ENCODE peak calls at places on chromosomes 1 and 21, in six cellular contexts. One of them, this sample, is unnamed.

GRCh38 chr1:30335389-30335996 is 387.9 kb downstream of the MATN1 start:
- DNase-seq in fibroblast of lung: peak; percentile 13
- DNase-seq in dorsolateral prefrontal cortex: no peak
- DNase-seq in psoas muscle: no peak
- DNase-seq in MCF 10A: no peak
- DNase-seq in RWPE1: no peak
- DNase-seq in this sample: no peak

GRCh38 chr1:116931016-116931918 is 21.6 kb downstream of the PTGFRN start:
- DNase-seq in MCF 10A: no peak
- DNase-seq in dorsolateral prefrontal cortex: no peak
- DNase-seq in fibroblast of lung: no peak
- DNase-seq in psoas muscle: no peak
- DNase-seq in RWPE1: no peak
- DNase-seq in this sample: no peak

GRCh38 chr1:67721650-67722291 is 36.8 kb downstream of the GADD45A start:
- DNase-seq in psoas muscle: no peak
- DNase-seq in MCF 10A: no peak
- DNase-seq in dorsolateral prefrontal cortex: no peak
- DNase-seq in fibroblast of lung: peak; percentile 54
- DNase-seq in RWPE1: no peak
- DNase-seq in this sample: no peak

GRCh38 chr1:11531314-11531870 is 52.4 kb downstream of the DISP3 start:
- DNase-seq in dorsolateral prefrontal cortex: no peak
- DNase-seq in MCF 10A: peak; percentile 48
- DNase-seq in psoas muscle: no peak
- DNase-seq in RWPE1: peak; percentile 71
- DNase-seq in fibroblast of lung: no peak
- DNase-seq in this sample: no peak

GRCh38 chr1:238727670-238728069 is 658.7 kb upstream of the CHRM3 start:
- DNase-seq in MCF 10A: no peak
- DNase-seq in fibroblast of lung: no peak
- DNase-seq in RWPE1: no peak
- DNase-seq in dorsolateral prefrontal cortex: no peak
- DNase-seq in psoas muscle: no peak
- DNase-seq in this sample: no peak

GRCh38 chr1:2555634-2556276 is 416 bp upstream of the TNFRSF14 start:
- DNase-seq in MCF 10A: no peak
- DNase-seq in fibroblast of lung: no peak
- DNase-seq in RWPE1: no peak
- DNase-seq in dorsolateral prefrontal cortex: no peak
- DNase-seq in psoas muscle: peak; percentile 82
- DNase-seq in this sample: no peak

GRCh38 chr1:5667513-5668325 is 324.5 kb downstream of the NPHP4 start:
- DNase-seq in dorsolateral prefrontal cortex: peak; percentile 25
- DNase-seq in fibroblast of lung: no peak
- DNase-seq in psoas muscle: no peak
- DNase-seq in RWPE1: no peak
- DNase-seq in MCF 10A: peak; percentile 26
- DNase-seq in this sample: no peak

GRCh38 chr1:171173069-171173468 is 12.0 kb upstream of the FMO2 start:
- DNase-seq in RWPE1: no peak
- DNase-seq in psoas muscle: no peak
- DNase-seq in fibroblast of lung: no peak
- DNase-seq in dorsolateral prefrontal cortex: no peak
- DNase-seq in MCF 10A: no peak
- DNase-seq in this sample: no peak

GRCh38 chr1:108955881-108956280 is 7.4 kb downstream of the CLCC1 start:
- DNase-seq in RWPE1: no peak
- DNase-seq in dorsolateral prefrontal cortex: no peak
- DNase-seq in fibroblast of lung: no peak
- DNase-seq in psoas muscle: no peak
- DNase-seq in MCF 10A: no peak
- DNase-seq in this sample: no peak

GRCh38 chr1:233940908-233941307 is 36.4 kb downstream of the SLC35F3 start:
- DNase-seq in psoas muscle: no peak
- DNase-seq in MCF 10A: no peak
- DNase-seq in fibroblast of lung: peak; percentile 13
- DNase-seq in dorsolateral prefrontal cortex: no peak
- DNase-seq in RWPE1: no peak
- DNase-seq in this sample: no peak

GRCh38 chr1:53321366-53321765 is 6.5 kb downstream of the LRP8 start:
- DNase-seq in dorsolateral prefrontal cortex: no peak
- DNase-seq in MCF 10A: no peak
- DNase-seq in fibroblast of lung: no peak
- DNase-seq in RWPE1: no peak
- DNase-seq in psoas muscle: no peak
- DNase-seq in this sample: no peak

GRCh38 chr1:172818841-172819527 is 160.1 kb downstream of the FASLG start:
- DNase-seq in dorsolateral prefrontal cortex: no peak
- DNase-seq in psoas muscle: no peak
- DNase-seq in fibroblast of lung: peak; percentile 63
- DNase-seq in MCF 10A: no peak
- DNase-seq in RWPE1: no peak
- DNase-seq in this sample: no peak

GRCh38 chr1:108830119-108831008 is 26.5 kb downstream of the AKNAD1 start:
- DNase-seq in psoas muscle: peak; percentile 90
- DNase-seq in RWPE1: peak; percentile 73
- DNase-seq in MCF 10A: peak; percentile 93
- DNase-seq in dorsolateral prefrontal cortex: peak; percentile 61
- DNase-seq in fibroblast of lung: peak; percentile 98
- DNase-seq in this sample: peak; percentile 98

GRCh38 chr1:88983791-88984552 is 8.5 kb downstream of the KYAT3 start:
- DNase-seq in RWPE1: peak; percentile 51
- DNase-seq in psoas muscle: no peak
- DNase-seq in dorsolateral prefrontal cortex: no peak
- DNase-seq in fibroblast of lung: peak; percentile 44
- DNase-seq in MCF 10A: peak; percentile 73
- DNase-seq in this sample: peak; percentile 19

GRCh38 chr1:228697209-228698016 is 37.9 kb upstream of the RHOU start:
- DNase-seq in RWPE1: no peak
- DNase-seq in fibroblast of lung: peak; percentile 37
- DNase-seq in dorsolateral prefrontal cortex: peak; percentile 60
- DNase-seq in MCF 10A: peak; percentile 100
- DNase-seq in psoas muscle: peak; percentile 67
- DNase-seq in this sample: peak; percentile 45

GRCh38 chr1:67118191-67118590 is 16.6 kb downstream of the C1orf141 start:
- DNase-seq in RWPE1: no peak
- DNase-seq in fibroblast of lung: peak; percentile 26
- DNase-seq in MCF 10A: no peak
- DNase-seq in dorsolateral prefrontal cortex: no peak
- DNase-seq in psoas muscle: no peak
- DNase-seq in this sample: no peak

GRCh38 chr1:162561616-162562451 is at the start of gene UAP1:
- DNase-seq in MCF 10A: no peak
- DNase-seq in dorsolateral prefrontal cortex: no peak
- DNase-seq in psoas muscle: no peak
- DNase-seq in RWPE1: peak; percentile 27
- DNase-seq in fibroblast of lung: no peak
- DNase-seq in this sample: no peak

GRCh38 chr1:106620521-106620954 is 435.9 kb upstream of the PRMT6 start:
- DNase-seq in fibroblast of lung: peak; percentile 85
- DNase-seq in RWPE1: peak; percentile 87
- DNase-seq in MCF 10A: peak; percentile 97
- DNase-seq in dorsolateral prefrontal cortex: peak; percentile 32
- DNase-seq in psoas muscle: no peak
- DNase-seq in this sample: peak; percentile 2

GRCh38 chr1:230074762-230075161 is 7.7 kb downstream of the GALNT2 start:
- DNase-seq in fibroblast of lung: no peak
- DNase-seq in psoas muscle: no peak
- DNase-seq in MCF 10A: no peak
- DNase-seq in RWPE1: no peak
- DNase-seq in dorsolateral prefrontal cortex: no peak
- DNase-seq in this sample: no peak

GRCh38 chr1:54125671-54126070 is 27.1 kb downstream of the CDCP2 start:
- DNase-seq in fibroblast of lung: no peak
- DNase-seq in MCF 10A: peak; percentile 36
- DNase-seq in psoas muscle: peak; percentile 63
- DNase-seq in RWPE1: no peak
- DNase-seq in dorsolateral prefrontal cortex: no peak
- DNase-seq in this sample: no peak

GRCh38 chr1:88549536-88549935 is 134.5 kb upstream of the PKN2 start:
- DNase-seq in MCF 10A: peak; percentile 27
- DNase-seq in RWPE1: no peak
- DNase-seq in fibroblast of lung: peak; percentile 1
- DNase-seq in psoas muscle: no peak
- DNase-seq in dorsolateral prefrontal cortex: no peak
- DNase-seq in this sample: no peak

GRCh38 chr1:199981584-199981983 is 45.9 kb upstream of the NR5A2 start:
- DNase-seq in fibroblast of lung: no peak
- DNase-seq in MCF 10A: no peak
- DNase-seq in RWPE1: no peak
- DNase-seq in dorsolateral prefrontal cortex: no peak
- DNase-seq in psoas muscle: no peak
- DNase-seq in this sample: no peak

GRCh38 chr1:167431261-167431908 is 86.9 kb downstream of the CD247 start:
- DNase-seq in MCF 10A: no peak
- DNase-seq in RWPE1: no peak
- DNase-seq in fibroblast of lung: no peak
- DNase-seq in psoas muscle: no peak
- DNase-seq in dorsolateral prefrontal cortex: no peak
- DNase-seq in this sample: no peak

GRCh38 chr1:157580179-157580827 is 17.6 kb downstream of the FCRL4 start:
- DNase-seq in psoas muscle: no peak
- DNase-seq in RWPE1: peak; percentile 61
- DNase-seq in dorsolateral prefrontal cortex: no peak
- DNase-seq in fibroblast of lung: peak; percentile 44
- DNase-seq in MCF 10A: peak; percentile 85
- DNase-seq in this sample: peak; percentile 44

GRCh38 chr1:159927887-159928431 is 2.7 kb upstream of the TAGLN2 start:
- DNase-seq in fibroblast of lung: no peak
- DNase-seq in RWPE1: no peak
- DNase-seq in psoas muscle: no peak
- DNase-seq in dorsolateral prefrontal cortex: no peak
- DNase-seq in MCF 10A: no peak
- DNase-seq in this sample: no peak

GRCh38 chr21:37749132-37749531 is 167.1 kb downstream of the KCNJ6 start:
- DNase-seq in RWPE1: peak; percentile 59
- DNase-seq in dorsolateral prefrontal cortex: no peak
- DNase-seq in MCF 10A: no peak
- DNase-seq in psoas muscle: no peak
- DNase-seq in fibroblast of lung: no peak
- DNase-seq in this sample: no peak

GRCh38 chr1:59316497-59317128 is 19.7 kb downstream of the FGGY start:
- DNase-seq in fibroblast of lung: peak; percentile 96
- DNase-seq in MCF 10A: no peak
- DNase-seq in psoas muscle: no peak
- DNase-seq in RWPE1: no peak
- DNase-seq in dorsolateral prefrontal cortex: no peak
- DNase-seq in this sample: peak; percentile 24

GRCh38 chr1:41461790-41462679 is 22.4 kb downstream of the EDN2 start:
- DNase-seq in fibroblast of lung: peak; percentile 64
- DNase-seq in dorsolateral prefrontal cortex: no peak
- DNase-seq in RWPE1: no peak
- DNase-seq in MCF 10A: no peak
- DNase-seq in psoas muscle: no peak
- DNase-seq in this sample: no peak

GRCh38 chr1:215489771-215490566 is 77.1 kb upstream of the KCTD3 start:
- DNase-seq in fibroblast of lung: no peak
- DNase-seq in RWPE1: no peak
- DNase-seq in MCF 10A: no peak
- DNase-seq in psoas muscle: no peak
- DNase-seq in dorsolateral prefrontal cortex: no peak
- DNase-seq in this sample: no peak

GRCh38 chr1:91741301-91741700 is 144.7 kb downstream of the TGFBR3 start:
- DNase-seq in psoas muscle: no peak
- DNase-seq in RWPE1: no peak
- DNase-seq in dorsolateral prefrontal cortex: no peak
- DNase-seq in fibroblast of lung: peak; percentile 71
- DNase-seq in MCF 10A: no peak
- DNase-seq in this sample: peak; percentile 54

GRCh38 chr1:20652300-20652699 is 8.9 kb downstream of the DDOST start:
- DNase-seq in fibroblast of lung: no peak
- DNase-seq in psoas muscle: no peak
- DNase-seq in MCF 10A: no peak
- DNase-seq in RWPE1: no peak
- DNase-seq in dorsolateral prefrontal cortex: no peak
- DNase-seq in this sample: no peak

GRCh38 chr1:109395602-109396512 is 1.9 kb downstream of the SORT1 start:
- DNase-seq in psoas muscle: no peak
- DNase-seq in fibroblast of lung: peak; percentile 79
- DNase-seq in RWPE1: no peak
- DNase-seq in dorsolateral prefrontal cortex: no peak
- DNase-seq in MCF 10A: no peak
- DNase-seq in this sample: peak; percentile 44

GRCh38 chr1:119266386-119266785 is 102.2 kb upstream of the HAO2 start:
- DNase-seq in MCF 10A: no peak
- DNase-seq in dorsolateral prefrontal cortex: no peak
- DNase-seq in RWPE1: no peak
- DNase-seq in fibroblast of lung: no peak
- DNase-seq in psoas muscle: no peak
- DNase-seq in this sample: no peak

DNA sequence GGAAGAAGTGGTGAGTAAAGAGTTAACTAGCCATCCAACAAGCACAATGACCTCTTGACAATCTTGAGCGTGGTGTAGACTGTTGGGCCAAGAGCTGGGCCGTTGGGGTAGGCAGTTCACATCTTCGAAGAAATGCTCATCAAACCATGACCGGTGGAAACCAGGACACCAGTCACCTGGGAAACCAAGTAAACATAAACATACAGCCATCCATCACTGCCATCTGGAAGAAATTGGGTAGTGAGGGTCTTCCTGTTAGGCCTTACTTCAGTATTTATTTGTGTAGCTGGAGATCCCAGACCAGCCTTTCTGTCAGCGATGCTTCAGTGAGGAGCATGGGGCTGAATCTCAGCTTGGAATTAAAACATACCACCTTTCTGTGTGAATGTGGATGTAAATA is 108.1 kb upstream of the HAO2 start:
- DNase-seq in RWPE1: no peak
- DNase-seq in MCF 10A: no peak
- DNase-seq in psoas muscle: no peak
- DNase-seq in dorsolateral prefrontal cortex: no peak
- DNase-seq in fibroblast of lung: no peak
- DNase-seq in this sample: no peak
- TF ChIP-seq CTCF in RWPE1: no peak
- TF ChIP-seq CTCF in MCF 10A: no peak
- TF ChIP-seq CTCF in psoas muscle: no peak
- TF ChIP-seq CTCF in dorsolateral prefrontal cortex: no peak
- TF ChIP-seq CTCF in fibroblast of lung: no peak
- TF ChIP-seq CTCF in this sample: no peak

GRCh38 chr1:1550591-1551432 is 10.4 kb upstream of the TMEM240 start:
- DNase-seq in psoas muscle: no peak
- DNase-seq in dorsolateral prefrontal cortex: no peak
- DNase-seq in fibroblast of lung: no peak
- DNase-seq in RWPE1: no peak
- DNase-seq in MCF 10A: no peak
- DNase-seq in this sample: peak; percentile 71
- TF ChIP-seq CTCF in psoas muscle: peak; percentile 40
- TF ChIP-seq CTCF in dorsolateral prefrontal cortex: peak; percentile 57
- TF ChIP-seq CTCF in fibroblast of lung: peak; percentile 63
- TF ChIP-seq CTCF in RWPE1: no peak
- TF ChIP-seq CTCF in MCF 10A: peak; percentile 19
- TF ChIP-seq CTCF in this sample: peak; percentile 80

GRCh38 chr1:16986596-16987361 is 6.4 kb upstream of the MFAP2 start:
- DNase-seq in psoas muscle: no peak
- DNase-seq in MCF 10A: no peak
- DNase-seq in dorsolateral prefrontal cortex: no peak
- DNase-seq in RWPE1: no peak
- DNase-seq in fibroblast of lung: no peak
- DNase-seq in this sample: no peak
- TF ChIP-seq CTCF in psoas muscle: no peak
- TF ChIP-seq CTCF in MCF 10A: peak; percentile 28
- TF ChIP-seq CTCF in dorsolateral prefrontal cortex: no peak
- TF ChIP-seq CTCF in RWPE1: peak; percentile 35
- TF ChIP-seq CTCF in fibroblast of lung: peak; percentile 28
- TF ChIP-seq CTCF in this sample: peak; percentile 66

GRCh38 chr1:204494281-204495077 is at the start of gene PIK3C2B:
- DNase-seq in fibroblast of lung: peak; percentile 78
- DNase-seq in dorsolateral prefrontal cortex: peak; percentile 76
- DNase-seq in RWPE1: peak; percentile 97
- DNase-seq in psoas muscle: peak; percentile 84
- DNase-seq in MCF 10A: peak; percentile 92
- DNase-seq in this sample: peak; percentile 53
- TF ChIP-seq CTCF in fibroblast of lung: peak; percentile 18
- TF ChIP-seq CTCF in dorsolateral prefrontal cortex: peak; percentile 56
- TF ChIP-seq CTCF in RWPE1: peak; percentile 58
- TF ChIP-seq CTCF in psoas muscle: peak; percentile 73
- TF ChIP-seq CTCF in MCF 10A: peak; percentile 93
- TF ChIP-seq CTCF in this sample: peak; percentile 58